ENCODE peak calls at places on chromosome 10, in six cellular contexts. C, D, U, K, I and Y are unnamed samples. For H3K4me1, the result is how much of the 10 kb centered on the place peaks cover.

GRCh38 chr10:56928717-56929116 is 567.7 kb upstream of the ZWINT start:
- DNase-seq in C (no peak), I (no peak), K (no peak), D (no peak), U (peak), Y (no peak)

GRCh38 chr10:17643339-17643754 is 604 bp upstream of the STAM start:
- DNase-seq in I (no peak), K (peak), C (no peak), U (peak), D (no peak), Y (peak)

GRCh38 chr10:82194419-82194818 is 319.4 kb downstream of the NRG3 start:
- DNase-seq in I (no peak), K (no peak), D (no peak), C (no peak), U (no peak), Y (no peak)

GRCh38 chr10:129389194-129389593 is 77.8 kb upstream of the MGMT start:
- DNase-seq in I (no peak), C (no peak), D (no peak), U (no peak), K (no peak), Y (no peak)

GRCh38 chr10:117956972-117957371 is 89.8 kb downstream of the RAB11FIP2 start:
- DNase-seq in U (no peak), D (no peak), K (no peak), I (no peak), C (no peak), Y (no peak)

GRCh38 chr10:4359003-4359402 is 467.0 kb upstream of the AKR1E2 start:
- DNase-seq in K (no peak), D (peak), C (no peak), I (peak), U (no peak), Y (no peak)

GRCh38 chr10:97539523-97540200 is 32.9 kb upstream of the ANKRD2 start:
- DNase-seq in K (peak), D (no peak), U (no peak), I (peak), C (no peak), Y (peak)

GRCh38 chr10:91582063-91582673 is 50.7 kb downstream of the PPP1R3C start:
- DNase-seq in K (peak), D (no peak), I (no peak), U (peak), C (no peak), Y (no peak)

GRCh38 chr10:114479307-114479706 is 75.0 kb upstream of the AFAP1L2 start:
- DNase-seq in I (no peak), U (peak), C (no peak), K (peak), D (no peak), Y (peak)

GRCh38 chr10:121956111-121957061 is 18.6 kb downstream of the NSMCE4A start:
- DNase-seq in U (no peak), C (no peak), D (no peak), I (no peak), K (no peak), Y (no peak)

GRCh38 chr10:70669015-70669414 is 3.3 kb upstream of the ADAMTS14 start:
- DNase-seq in U (no peak), I (no peak), C (no peak), D (no peak), K (no peak), Y (no peak)

GRCh38 chr10:119663866-119664698 is 12.9 kb downstream of the BAG3 start:
- DNase-seq in D (no peak), U (no peak), I (no peak), C (peak), K (no peak), Y (no peak)

GRCh38 chr10:128362514-128362913 is 236.3 kb upstream of the MKI67 start:
- DNase-seq in I (no peak), U (no peak), K (no peak), C (no peak), D (no peak), Y (no peak)

GRCh38 chr10:126511917-126512487 is 123.7 kb upstream of the ADAM12 start:
- DNase-seq in C (no peak), K (no peak), U (no peak), D (no peak), I (no peak), Y (no peak)

GRCh38 chr10:31749981-31750850 is 178.4 kb downstream of the ARHGAP12 start:
- DNase-seq in K (peak), I (no peak), C (no peak), U (peak), D (no peak), Y (peak)

GRCh38 chr10:132974886-132975881 is 32.8 kb upstream of the CFAP46 start:
- DNase-seq in I (no peak), U (no peak), D (no peak), C (no peak), K (peak), Y (no peak)

GRCh38 chr10:29635711-29636144 is 957 bp upstream of the SVIL start:
- DNase-seq in C (no peak), D (no peak), I (peak), U (peak), K (no peak), Y (no peak)

GRCh38 chr10:21744223-21744622 is 210.2 kb downstream of the MLLT10 start:
- DNase-seq in I (no peak), D (no peak), U (no peak), C (no peak), K (no peak), Y (no peak)

GRCh38 chr10:51585742-51586141 is 113.7 kb downstream of the CSTF2T start:
- DNase-seq in D (no peak), C (no peak), I (no peak), U (no peak), K (no peak), Y (no peak)

GRCh38 chr10:62459072-62459471 is 84.9 kb downstream of the ZNF365 start:
- DNase-seq in D (no peak), I (no peak), U (no peak), K (no peak), C (no peak), Y (no peak)

GRCh38 chr10:48623607-48624132 is 18.8 kb upstream of the ARHGAP22 start:
- DNase-seq in C (no peak), U (no peak), K (no peak), I (no peak), D (no peak), Y (no peak)

GRCh38 chr10:95290801-95291633 is at the start of gene PDLIM1:
- DNase-seq in D (no peak), K (peak), U (peak), C (peak), I (peak), Y (peak)

GRCh38 chr10:95291634-95292039 is 834 bp upstream of the PDLIM1 start:
- DNase-seq in U (no peak), D (no peak), K (no peak), C (no peak), I (no peak), Y (no peak)

GRCh38 chr10:95297402-95297801 is 6.6 kb upstream of the PDLIM1 start:
- DNase-seq in D (no peak), C (no peak), K (no peak), I (no peak), U (peak), Y (no peak)

GRCh38 chr10:95296764-95297163 is 6.0 kb upstream of the PDLIM1 start:
- DNase-seq in I (no peak), D (no peak), C (no peak), K (no peak), U (no peak), Y (no peak)

GRCh38 chr10:95295031-95295755 is 4.4 kb upstream of the PDLIM1 start:
- DNase-seq in D (no peak), U (peak), C (peak), I (peak), K (peak), Y (no peak)
- H3K4me1 ChIP-seq in D (under half), U (under half), C (under half), I (under half), K (under half), Y (under half)

GRCh38 chr10:72243822-72244437 is 27.9 kb upstream of the ASCC1 start:
- DNase-seq in D (no peak), K (peak), I (no peak), C (peak), U (no peak), Y (peak)
- H3K4me1 ChIP-seq in D (under half), K (half or more), I (under half), C (under half), U (under half), Y (under half)

GRCh38 chr10:124706876-124707516 is 37.2 kb downstream of the FAM53B start:
- DNase-seq in K (no peak), D (no peak), I (no peak), C (no peak), U (no peak), Y (no peak)
- H3K4me1 ChIP-seq in K (half or more), D (under half), I (under half), C (under half), U (under half), Y (half or more)

DNA sequence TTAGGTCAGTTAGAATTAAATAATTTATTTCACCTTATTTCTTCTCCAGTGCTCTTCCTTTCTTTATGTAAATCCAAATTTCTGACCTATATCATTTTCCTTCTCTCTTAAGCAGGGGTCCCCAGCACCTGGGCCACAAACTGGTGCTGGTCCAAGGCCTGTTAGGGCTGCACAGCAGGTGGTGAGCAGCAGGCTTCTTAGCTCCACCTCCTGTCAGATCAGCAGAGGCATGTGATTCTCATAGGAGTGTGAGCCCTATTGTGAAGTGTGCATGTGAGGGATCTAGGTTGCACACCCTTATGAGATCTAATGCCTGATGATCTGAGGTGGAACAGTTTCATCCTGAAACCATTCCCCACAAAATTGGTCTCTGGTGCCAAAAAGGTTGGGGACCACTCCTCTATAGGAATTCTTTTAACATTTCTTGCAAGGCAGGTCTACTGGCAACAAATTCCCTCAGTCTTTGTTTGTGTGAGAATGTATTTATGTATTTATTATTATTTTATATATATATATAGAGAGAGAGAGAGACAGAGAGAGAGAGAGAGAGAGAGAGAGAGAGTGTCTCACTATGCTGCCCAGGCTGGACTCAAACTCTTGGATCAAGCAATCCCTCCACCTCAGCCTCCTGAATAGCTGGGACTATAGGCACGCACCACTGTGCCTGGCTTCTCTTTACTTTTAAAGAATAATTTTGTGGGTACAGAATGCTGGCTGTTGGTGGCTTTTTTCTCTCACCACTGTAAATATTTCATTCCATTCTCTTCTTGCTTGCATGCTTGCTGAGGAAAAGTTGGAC is 4.3 kb upstream of the ABCC2 start:
- DNase-seq in K (no peak), D (no peak), U (no peak), C (no peak), I (peak), Y (no peak)
- H3K4me1 ChIP-seq in K (under half), D (under half), U (under half), C (under half), I (under half), Y (under half)